ENCODE peak calls at places on chromosomes 12 and 14, in ten cellular contexts. R is fibroblast of pulmonary artery; U is HT1080; F is stimulated activated CD4-positive, alpha-beta T cell treated with anti-CD3 and anti-CD28 coated beads, Interleukin-12 subunit alpha, Interleukin-12 subunit beta, amount 100 ng/mL, for 4 hours; L is amniotic stem cell; O is lung; Q is lung microvascular endothelial cell; J is anterior cingulate cortex; E is LoVo; N is activated T-helper 9 cell treated with anti-CD3 and anti-CD28 coated beads, Interleukin-2, amount 50 U/mL, for 16 hours. Z is an unnamed sample.

GRCh38 chr12:98955284-98955683 is 310.2 kb downstream of the APAF1 start:
- DNase-seq in U (peak), O (no peak), J (no peak), N (no peak), R (peak), E (peak), L (no peak), F (no peak), Q (peak), Z (no peak)

GRCh38 chr12:11717533-11717961 is 68.1 kb downstream of the ETV6 start:
- DNase-seq in F (no peak), L (no peak), N (no peak), R (peak), O (no peak), Q (no peak), E (no peak), J (no peak), U (no peak), Z (no peak)

GRCh38 chr14:24367506-24368214 is at the start of gene NFATC4:
- DNase-seq in F (no peak), J (peak), L (peak), O (peak), E (no peak), N (no peak), U (no peak), Q (peak), R (peak), Z (peak)

GRCh38 chr12:75658826-75659823 is 147.7 kb upstream of the KRR1 start:
- DNase-seq in O (no peak), U (peak), Q (peak), R (peak), L (peak), J (no peak), E (peak), N (no peak), F (no peak), Z (no peak)

GRCh38 chr12:57719777-57720605 is 18.6 kb downstream of the AGAP2 start:
- DNase-seq in O (no peak), J (no peak), L (no peak), U (no peak), E (no peak), R (no peak), N (no peak), F (no peak), Q (no peak), Z (no peak)

GRCh38 chr14:22450266-22450665 is 138.8 kb downstream of the DAD1 start:
- DNase-seq in E (no peak), L (no peak), Q (no peak), R (no peak), N (no peak), O (no peak), F (no peak), J (no peak), U (no peak), Z (no peak)

GRCh38 chr12:10385181-10385613 is 4.6 kb downstream of the KLRK1 start:
- DNase-seq in O (no peak), N (no peak), J (no peak), U (peak), E (no peak), Q (peak), L (no peak), F (no peak), R (peak), Z (no peak)

GRCh38 chr14:104588066-104588857 is 8.7 kb downstream of the C14orf180 start:
- DNase-seq in R (no peak), N (no peak), F (no peak), E (no peak), L (no peak), J (no peak), Q (no peak), O (no peak), U (no peak), Z (no peak)

GRCh38 chr12:93570552-93571359 is 1.7 kb upstream of the SOCS2 start:
- DNase-seq in N (peak), L (peak), Q (peak), J (peak), O (peak), U (peak), E (peak), R (peak), F (peak), Z (peak)

GRCh38 chr14:51432302-51432948 is 192.4 kb downstream of the TMX1 start:
- DNase-seq in L (no peak), U (no peak), J (no peak), F (no peak), O (no peak), Q (no peak), R (no peak), N (no peak), E (no peak), Z (no peak)

GRCh38 chr12:109092484-109093021 is 719 bp downstream of the ALKBH2 start:
- DNase-seq in J (no peak), Q (no peak), L (no peak), N (no peak), R (no peak), U (no peak), F (no peak), E (no peak), O (no peak), Z (no peak)

GRCh38 chr14:53955671-53956426 is 776 bp downstream of the BMP4 start:
- DNase-seq in E (peak), O (peak), R (peak), J (no peak), N (no peak), F (no peak), Q (peak), U (no peak), L (no peak), Z (no peak)

GRCh38 chr12:57864811-57865751 is 18.6 kb upstream of the CTDSP2 start:
- DNase-seq in J (peak), F (peak), Q (peak), R (peak), N (peak), O (peak), E (peak), L (peak), U (peak), Z (no peak)

Z was measured in AG04450.